ENCODE peak calls at places on chromosome 10, in seven cellular contexts. One of them, this sample, is unnamed.

GRCh38 chr10:95268438-95268837 is 22.4 kb downstream of the PDLIM1 start:
- DNase-seq in upper lobe of right lung: no peak
- DNase-seq in spleen: no peak
- DNase-seq in transverse colon: no peak
- DNase-seq in heart left ventricle: peak
- DNase-seq in cardiac fibroblast: peak
- DNase-seq in fibroblast of pulmonary artery: peak
- DNase-seq in this sample: no peak

GRCh38 chr10:114081911-114082583 is 38.4 kb downstream of the ADRB1 start:
- DNase-seq in spleen: no peak
- DNase-seq in cardiac fibroblast: no peak
- DNase-seq in transverse colon: no peak
- DNase-seq in heart left ventricle: no peak
- DNase-seq in fibroblast of pulmonary artery: no peak
- DNase-seq in upper lobe of right lung: no peak
- DNase-seq in this sample: no peak

GRCh38 chr10:58930497-58930896 is 245.9 kb upstream of the PHYHIPL start:
- DNase-seq in cardiac fibroblast: no peak
- DNase-seq in spleen: no peak
- DNase-seq in transverse colon: no peak
- DNase-seq in fibroblast of pulmonary artery: no peak
- DNase-seq in heart left ventricle: no peak
- DNase-seq in upper lobe of right lung: no peak
- DNase-seq in this sample: no peak

GRCh38 chr10:104581884-104582603 is 59.0 kb upstream of the SORCS3 start:
- DNase-seq in upper lobe of right lung: no peak
- DNase-seq in cardiac fibroblast: peak
- DNase-seq in spleen: no peak
- DNase-seq in fibroblast of pulmonary artery: peak
- DNase-seq in heart left ventricle: no peak
- DNase-seq in transverse colon: no peak
- DNase-seq in this sample: no peak

GRCh38 chr10:119469325-119469707 is 73.2 kb downstream of the RGS10 start:
- DNase-seq in fibroblast of pulmonary artery: no peak
- DNase-seq in heart left ventricle: no peak
- DNase-seq in transverse colon: no peak
- DNase-seq in cardiac fibroblast: no peak
- DNase-seq in spleen: peak
- DNase-seq in upper lobe of right lung: no peak
- DNase-seq in this sample: no peak

GRCh38 chr10:3948843-3949242 is 163.8 kb upstream of the KLF6 start:
- DNase-seq in upper lobe of right lung: no peak
- DNase-seq in spleen: no peak
- DNase-seq in transverse colon: peak
- DNase-seq in fibroblast of pulmonary artery: peak
- DNase-seq in cardiac fibroblast: peak
- DNase-seq in heart left ventricle: no peak
- DNase-seq in this sample: no peak

GRCh38 chr10:132011027-132011426 is 29.3 kb upstream of the BNIP3 start:
- DNase-seq in heart left ventricle: peak
- DNase-seq in fibroblast of pulmonary artery: no peak
- DNase-seq in transverse colon: no peak
- DNase-seq in cardiac fibroblast: no peak
- DNase-seq in spleen: no peak
- DNase-seq in upper lobe of right lung: no peak
- DNase-seq in this sample: no peak

GRCh38 chr10:97207756-97208346 is 22.1 kb upstream of the SLIT1 start:
- DNase-seq in spleen: no peak
- DNase-seq in transverse colon: no peak
- DNase-seq in fibroblast of pulmonary artery: no peak
- DNase-seq in upper lobe of right lung: no peak
- DNase-seq in cardiac fibroblast: no peak
- DNase-seq in heart left ventricle: no peak
- DNase-seq in this sample: no peak

GRCh38 chr10:6151087-6151977 is 51.4 kb upstream of the PFKFB3 start:
- DNase-seq in spleen: peak
- DNase-seq in heart left ventricle: peak
- DNase-seq in cardiac fibroblast: peak
- DNase-seq in upper lobe of right lung: peak
- DNase-seq in fibroblast of pulmonary artery: peak
- DNase-seq in transverse colon: peak
- DNase-seq in this sample: peak

GRCh38 chr10:61663466-61663865 is 737 bp downstream of the CABCOCO1 start:
- DNase-seq in spleen: no peak
- DNase-seq in transverse colon: no peak
- DNase-seq in upper lobe of right lung: no peak
- DNase-seq in heart left ventricle: no peak
- DNase-seq in cardiac fibroblast: peak
- DNase-seq in fibroblast of pulmonary artery: no peak
- DNase-seq in this sample: no peak

GRCh38 chr10:113473851-113474250 is 79.0 kb upstream of the HABP2 start:
- DNase-seq in transverse colon: no peak
- DNase-seq in heart left ventricle: no peak
- DNase-seq in spleen: no peak
- DNase-seq in cardiac fibroblast: peak
- DNase-seq in upper lobe of right lung: no peak
- DNase-seq in fibroblast of pulmonary artery: no peak
- DNase-seq in this sample: no peak

GRCh38 chr10:76509501-76509900 is 1078.1 kb downstream of the LRMDA start:
- DNase-seq in fibroblast of pulmonary artery: peak
- DNase-seq in spleen: no peak
- DNase-seq in transverse colon: no peak
- DNase-seq in heart left ventricle: no peak
- DNase-seq in cardiac fibroblast: peak
- DNase-seq in upper lobe of right lung: no peak
- DNase-seq in this sample: peak

GRCh38 chr10:48670978-48671913 is 13.4 kb upstream of the WDFY4 start:
- DNase-seq in cardiac fibroblast: no peak
- DNase-seq in fibroblast of pulmonary artery: no peak
- DNase-seq in upper lobe of right lung: no peak
- DNase-seq in spleen: peak
- DNase-seq in transverse colon: peak
- DNase-seq in heart left ventricle: no peak
- DNase-seq in this sample: no peak

GRCh38 chr10:78907458-78908211 is 161.1 kb upstream of the ZMIZ1 start:
- DNase-seq in fibroblast of pulmonary artery: no peak
- DNase-seq in transverse colon: no peak
- DNase-seq in heart left ventricle: no peak
- DNase-seq in spleen: peak
- DNase-seq in upper lobe of right lung: peak
- DNase-seq in cardiac fibroblast: no peak
- DNase-seq in this sample: no peak

GRCh38 chr10:75904499-75905283 is 473.3 kb downstream of the LRMDA start:
- DNase-seq in upper lobe of right lung: no peak
- DNase-seq in cardiac fibroblast: no peak
- DNase-seq in spleen: no peak
- DNase-seq in heart left ventricle: no peak
- DNase-seq in transverse colon: no peak
- DNase-seq in fibroblast of pulmonary artery: no peak
- DNase-seq in this sample: no peak

GRCh38 chr10:30041394-30042105 is 17.8 kb downstream of the JCAD start:
- DNase-seq in heart left ventricle: no peak
- DNase-seq in upper lobe of right lung: no peak
- DNase-seq in transverse colon: no peak
- DNase-seq in cardiac fibroblast: no peak
- DNase-seq in fibroblast of pulmonary artery: peak
- DNase-seq in spleen: no peak
- DNase-seq in this sample: no peak

DNA sequence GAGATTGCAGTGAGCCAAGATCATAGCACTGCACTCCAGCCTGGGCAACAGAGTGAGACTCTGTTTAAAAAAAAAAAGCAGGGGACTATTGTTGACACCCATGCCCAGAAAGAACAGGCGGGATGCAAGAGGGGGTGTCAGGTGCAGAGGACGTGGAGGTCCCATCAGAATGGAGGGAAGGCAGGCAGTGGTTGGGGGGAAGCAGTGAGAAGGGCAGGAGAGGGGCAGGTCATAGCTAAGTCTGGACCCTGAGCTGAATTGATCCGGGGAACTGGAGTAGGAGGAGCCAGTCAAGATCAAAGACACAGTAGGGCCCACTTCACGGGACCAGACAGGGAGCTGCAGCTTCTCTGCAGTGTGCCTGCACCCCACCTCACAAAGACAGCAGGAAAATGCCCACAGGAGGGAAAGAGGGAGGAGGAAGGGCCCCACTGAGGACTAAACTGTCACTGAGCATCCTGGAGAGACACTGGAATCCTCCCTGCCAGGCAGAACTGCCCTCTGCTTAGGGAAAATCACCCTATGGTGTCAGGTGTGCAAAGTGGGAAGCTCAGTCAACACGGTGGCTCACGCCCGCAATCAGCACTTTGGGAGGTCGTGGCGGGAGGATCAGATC is 27.3 kb upstream of the ECHDC3 start:
- DNase-seq in spleen: no peak
- DNase-seq in upper lobe of right lung: no peak
- DNase-seq in heart left ventricle: no peak
- DNase-seq in cardiac fibroblast: no peak
- DNase-seq in transverse colon: no peak
- DNase-seq in fibroblast of pulmonary artery: no peak
- DNase-seq in this sample: no peak
- H3K4me3 ChIP-seq in spleen: no peak
- H3K4me3 ChIP-seq in upper lobe of right lung: no peak
- H3K4me3 ChIP-seq in heart left ventricle: no peak
- H3K4me3 ChIP-seq in cardiac fibroblast: no peak
- H3K4me3 ChIP-seq in transverse colon: no peak
- H3K4me3 ChIP-seq in fibroblast of pulmonary artery: no peak
- H3K4me3 ChIP-seq in this sample: no peak

GRCh38 chr10:69463886-69464285 is 12.6 kb downstream of the TSPAN15 start:
- DNase-seq in spleen: peak
- DNase-seq in transverse colon: no peak
- DNase-seq in upper lobe of right lung: no peak
- DNase-seq in fibroblast of pulmonary artery: no peak
- DNase-seq in heart left ventricle: no peak
- DNase-seq in cardiac fibroblast: no peak
- DNase-seq in this sample: no peak

GRCh38 chr10:69466158-69466490 is 14.9 kb downstream of the TSPAN15 start:
- DNase-seq in heart left ventricle: no peak
- DNase-seq in upper lobe of right lung: no peak
- DNase-seq in spleen: peak
- DNase-seq in transverse colon: no peak
- DNase-seq in fibroblast of pulmonary artery: no peak
- DNase-seq in cardiac fibroblast: no peak
- DNase-seq in this sample: no peak

GRCh38 chr10:69465457-69466157 is 14.3 kb downstream of the TSPAN15 start:
- DNase-seq in transverse colon: no peak
- DNase-seq in cardiac fibroblast: no peak
- DNase-seq in upper lobe of right lung: no peak
- DNase-seq in heart left ventricle: no peak
- DNase-seq in fibroblast of pulmonary artery: no peak
- DNase-seq in spleen: peak
- DNase-seq in this sample: no peak

GRCh38 chr10:69464401-69464800 is 13.1 kb downstream of the TSPAN15 start:
- DNase-seq in cardiac fibroblast: no peak
- DNase-seq in heart left ventricle: no peak
- DNase-seq in upper lobe of right lung: no peak
- DNase-seq in fibroblast of pulmonary artery: no peak
- DNase-seq in transverse colon: no peak
- DNase-seq in spleen: peak
- DNase-seq in this sample: no peak

GRCh38 chr10:69464801-69465401 is 13.6 kb downstream of the TSPAN15 start:
- DNase-seq in heart left ventricle: peak
- DNase-seq in spleen: peak
- DNase-seq in fibroblast of pulmonary artery: no peak
- DNase-seq in cardiac fibroblast: no peak
- DNase-seq in transverse colon: peak
- DNase-seq in upper lobe of right lung: no peak
- DNase-seq in this sample: no peak
- TF ChIP-seq CTCF in heart left ventricle: no peak
- TF ChIP-seq CTCF in spleen: no peak
- TF ChIP-seq CTCF in fibroblast of pulmonary artery: no peak
- TF ChIP-seq CTCF in cardiac fibroblast: no peak
- TF ChIP-seq CTCF in transverse colon: no peak
- TF ChIP-seq CTCF in upper lobe of right lung: peak
- TF ChIP-seq CTCF in this sample: no peak

GRCh38 chr10:31322647-31323046 is 3.6 kb downstream of the ZEB1 start:
- DNase-seq in transverse colon: no peak
- DNase-seq in upper lobe of right lung: no peak
- DNase-seq in fibroblast of pulmonary artery: peak
- DNase-seq in heart left ventricle: no peak
- DNase-seq in cardiac fibroblast: peak
- DNase-seq in spleen: no peak
- DNase-seq in this sample: no peak
- H3K4me3 ChIP-seq in transverse colon: no peak
- H3K4me3 ChIP-seq in upper lobe of right lung: no peak
- H3K4me3 ChIP-seq in fibroblast of pulmonary artery: peak
- H3K4me3 ChIP-seq in heart left ventricle: peak
- H3K4me3 ChIP-seq in cardiac fibroblast: peak
- H3K4me3 ChIP-seq in spleen: no peak
- H3K4me3 ChIP-seq in this sample: no peak

GRCh38 chr10:68981074-68981473 is 7.5 kb upstream of the KIFBP start:
- DNase-seq in cardiac fibroblast: peak
- DNase-seq in upper lobe of right lung: no peak
- DNase-seq in spleen: no peak
- DNase-seq in fibroblast of pulmonary artery: peak
- DNase-seq in transverse colon: no peak
- DNase-seq in heart left ventricle: no peak
- DNase-seq in this sample: no peak
- TF ChIP-seq CTCF in cardiac fibroblast: peak
- TF ChIP-seq CTCF in upper lobe of right lung: peak
- TF ChIP-seq CTCF in spleen: no peak
- TF ChIP-seq CTCF in fibroblast of pulmonary artery: peak
- TF ChIP-seq CTCF in transverse colon: no peak
- TF ChIP-seq CTCF in heart left ventricle: no peak
- TF ChIP-seq CTCF in this sample: peak

DNA sequence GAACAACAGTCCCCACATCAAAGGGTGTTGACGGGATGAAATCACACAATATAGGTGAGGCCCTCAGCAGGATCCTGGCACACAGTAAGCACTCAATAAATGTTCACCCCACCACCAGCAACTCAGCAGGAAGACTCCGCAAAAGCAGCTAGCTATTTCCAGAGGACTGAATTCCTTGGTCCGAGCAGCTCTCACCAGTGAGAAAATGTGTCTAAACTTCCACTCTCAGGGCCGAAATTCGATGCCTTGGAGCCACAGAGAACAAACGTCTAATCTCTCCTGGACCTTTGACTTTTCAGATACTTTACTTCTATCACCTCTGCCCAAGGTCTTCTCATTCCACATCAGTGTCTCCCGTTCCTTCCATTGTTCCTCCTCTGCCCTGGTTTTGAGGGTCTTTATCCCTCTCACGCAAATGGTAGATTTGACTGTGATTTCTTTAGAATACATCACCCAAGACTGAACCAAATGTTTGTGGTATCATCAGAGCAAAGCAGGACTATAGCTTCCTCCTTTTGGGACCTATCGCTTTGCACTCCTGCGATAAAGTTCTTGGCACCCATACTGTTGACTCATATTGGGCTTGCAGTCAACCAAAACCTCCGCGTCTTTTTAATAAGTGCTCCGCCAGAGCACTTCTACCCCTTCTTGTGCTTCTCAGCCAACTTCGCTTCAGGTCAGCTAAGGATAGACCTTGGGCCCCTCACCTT is 903 bp upstream of the NT5C2 start:
- DNase-seq in upper lobe of right lung: no peak
- DNase-seq in spleen: no peak
- DNase-seq in transverse colon: no peak
- DNase-seq in cardiac fibroblast: peak
- DNase-seq in heart left ventricle: no peak
- DNase-seq in fibroblast of pulmonary artery: peak
- DNase-seq in this sample: no peak
- H3K4me3 ChIP-seq in upper lobe of right lung: no peak
- H3K4me3 ChIP-seq in spleen: peak
- H3K4me3 ChIP-seq in transverse colon: peak
- H3K4me3 ChIP-seq in cardiac fibroblast: no peak
- H3K4me3 ChIP-seq in heart left ventricle: peak
- H3K4me3 ChIP-seq in fibroblast of pulmonary artery: no peak
- H3K4me3 ChIP-seq in this sample: no peak